ENCODE peak calls at places on chromosomes 16 and 17, in ten cellular contexts. One of them, this sample, is unnamed.

GRCh38 chr16:70576431-70577255 is 53.0 kb downstream of the SF3B3 start:
- DNase-seq in globus pallidus: no peak
- DNase-seq in naive B cell: no peak
- DNase-seq in astrocyte of the spinal cord: peak
- DNase-seq in stimulated activated CD8-positive, alpha-beta memory T cell treated with anti-CD3 and anti-CD28 coated beads, Interleukin-7, amount 100 ng/mL, for 1 hour: no peak
- DNase-seq in IMR-90: peak
- DNase-seq in activated naive CD4-positive, alpha-beta T cell: no peak
- DNase-seq in GM20000: peak
- DNase-seq in SJCRH30: peak
- DNase-seq in CD4-positive, alpha-beta T cell: no peak
- DNase-seq in this sample: no peak

GRCh38 chr16:22192261-22193133 is 13.6 kb upstream of the EEF2K start:
- DNase-seq in SJCRH30: peak
- DNase-seq in activated naive CD4-positive, alpha-beta T cell: peak
- DNase-seq in CD4-positive, alpha-beta T cell: peak
- DNase-seq in globus pallidus: peak
- DNase-seq in naive B cell: peak
- DNase-seq in stimulated activated CD8-positive, alpha-beta memory T cell treated with anti-CD3 and anti-CD28 coated beads, Interleukin-7, amount 100 ng/mL, for 1 hour: peak
- DNase-seq in astrocyte of the spinal cord: peak
- DNase-seq in IMR-90: peak
- DNase-seq in GM20000: peak
- DNase-seq in this sample: peak

GRCh38 chr16:24908716-24909115 is 63.0 kb downstream of the SLC5A11 start:
- DNase-seq in CD4-positive, alpha-beta T cell: no peak
- DNase-seq in SJCRH30: no peak
- DNase-seq in activated naive CD4-positive, alpha-beta T cell: no peak
- DNase-seq in GM20000: no peak
- DNase-seq in astrocyte of the spinal cord: no peak
- DNase-seq in IMR-90: no peak
- DNase-seq in naive B cell: no peak
- DNase-seq in globus pallidus: no peak
- DNase-seq in stimulated activated CD8-positive, alpha-beta memory T cell treated with anti-CD3 and anti-CD28 coated beads, Interleukin-7, amount 100 ng/mL, for 1 hour: no peak
- DNase-seq in this sample: no peak

GRCh38 chr17:15119928-15120327 is 145.2 kb downstream of the PMP22 start:
- DNase-seq in stimulated activated CD8-positive, alpha-beta memory T cell treated with anti-CD3 and anti-CD28 coated beads, Interleukin-7, amount 100 ng/mL, for 1 hour: no peak
- DNase-seq in activated naive CD4-positive, alpha-beta T cell: no peak
- DNase-seq in astrocyte of the spinal cord: no peak
- DNase-seq in globus pallidus: no peak
- DNase-seq in IMR-90: no peak
- DNase-seq in GM20000: no peak
- DNase-seq in SJCRH30: no peak
- DNase-seq in CD4-positive, alpha-beta T cell: no peak
- DNase-seq in naive B cell: no peak
- DNase-seq in this sample: no peak

GRCh38 chr17:55263565-55264272 is 1.0 kb upstream of the HLF start:
- DNase-seq in CD4-positive, alpha-beta T cell: no peak
- DNase-seq in SJCRH30: no peak
- DNase-seq in activated naive CD4-positive, alpha-beta T cell: no peak
- DNase-seq in astrocyte of the spinal cord: no peak
- DNase-seq in naive B cell: no peak
- DNase-seq in GM20000: no peak
- DNase-seq in IMR-90: no peak
- DNase-seq in stimulated activated CD8-positive, alpha-beta memory T cell treated with anti-CD3 and anti-CD28 coated beads, Interleukin-7, amount 100 ng/mL, for 1 hour: no peak
- DNase-seq in globus pallidus: no peak
- DNase-seq in this sample: no peak

GRCh38 chr16:86517652-86518258 is 7.4 kb downstream of the FOXF1 start:
- DNase-seq in IMR-90: peak
- DNase-seq in GM20000: peak
- DNase-seq in CD4-positive, alpha-beta T cell: no peak
- DNase-seq in naive B cell: no peak
- DNase-seq in astrocyte of the spinal cord: peak
- DNase-seq in stimulated activated CD8-positive, alpha-beta memory T cell treated with anti-CD3 and anti-CD28 coated beads, Interleukin-7, amount 100 ng/mL, for 1 hour: no peak
- DNase-seq in activated naive CD4-positive, alpha-beta T cell: no peak
- DNase-seq in SJCRH30: peak
- DNase-seq in globus pallidus: peak
- DNase-seq in this sample: peak

GRCh38 chr17:82257473-82257872 is 16.0 kb downstream of the CSNK1D start:
- DNase-seq in stimulated activated CD8-positive, alpha-beta memory T cell treated with anti-CD3 and anti-CD28 coated beads, Interleukin-7, amount 100 ng/mL, for 1 hour: peak
- DNase-seq in IMR-90: no peak
- DNase-seq in naive B cell: no peak
- DNase-seq in CD4-positive, alpha-beta T cell: peak
- DNase-seq in GM20000: peak
- DNase-seq in astrocyte of the spinal cord: no peak
- DNase-seq in SJCRH30: peak
- DNase-seq in globus pallidus: peak
- DNase-seq in activated naive CD4-positive, alpha-beta T cell: no peak
- DNase-seq in this sample: no peak

GRCh38 chr17:17137731-17138585 is 68.2 kb downstream of the PLD6 start:
- DNase-seq in IMR-90: no peak
- DNase-seq in SJCRH30: no peak
- DNase-seq in astrocyte of the spinal cord: no peak
- DNase-seq in globus pallidus: no peak
- DNase-seq in GM20000: peak
- DNase-seq in naive B cell: no peak
- DNase-seq in CD4-positive, alpha-beta T cell: no peak
- DNase-seq in activated naive CD4-positive, alpha-beta T cell: no peak
- DNase-seq in stimulated activated CD8-positive, alpha-beta memory T cell treated with anti-CD3 and anti-CD28 coated beads, Interleukin-7, amount 100 ng/mL, for 1 hour: no peak
- DNase-seq in this sample: no peak

GRCh38 chr17:14552311-14552710 is 251.4 kb downstream of the HS3ST3B1 start:
- DNase-seq in astrocyte of the spinal cord: no peak
- DNase-seq in CD4-positive, alpha-beta T cell: no peak
- DNase-seq in stimulated activated CD8-positive, alpha-beta memory T cell treated with anti-CD3 and anti-CD28 coated beads, Interleukin-7, amount 100 ng/mL, for 1 hour: no peak
- DNase-seq in activated naive CD4-positive, alpha-beta T cell: no peak
- DNase-seq in globus pallidus: no peak
- DNase-seq in naive B cell: no peak
- DNase-seq in IMR-90: no peak
- DNase-seq in SJCRH30: no peak
- DNase-seq in GM20000: no peak
- DNase-seq in this sample: no peak

GRCh38 chr17:8793649-8794048 is 5.5 kb downstream of the MFSD6L start:
- DNase-seq in GM20000: no peak
- DNase-seq in activated naive CD4-positive, alpha-beta T cell: no peak
- DNase-seq in astrocyte of the spinal cord: no peak
- DNase-seq in globus pallidus: no peak
- DNase-seq in stimulated activated CD8-positive, alpha-beta memory T cell treated with anti-CD3 and anti-CD28 coated beads, Interleukin-7, amount 100 ng/mL, for 1 hour: no peak
- DNase-seq in IMR-90: no peak
- DNase-seq in naive B cell: no peak
- DNase-seq in SJCRH30: no peak
- DNase-seq in CD4-positive, alpha-beta T cell: no peak
- DNase-seq in this sample: no peak

GRCh38 chr17:34435182-34435928 is 72.3 kb upstream of the CCL1 start:
- DNase-seq in CD4-positive, alpha-beta T cell: no peak
- DNase-seq in astrocyte of the spinal cord: no peak
- DNase-seq in stimulated activated CD8-positive, alpha-beta memory T cell treated with anti-CD3 and anti-CD28 coated beads, Interleukin-7, amount 100 ng/mL, for 1 hour: no peak
- DNase-seq in globus pallidus: no peak
- DNase-seq in GM20000: no peak
- DNase-seq in activated naive CD4-positive, alpha-beta T cell: no peak
- DNase-seq in SJCRH30: no peak
- DNase-seq in naive B cell: no peak
- DNase-seq in IMR-90: no peak
- DNase-seq in this sample: no peak

GRCh38 chr16:52561910-52562741 is 15.2 kb upstream of the TOX3 start:
- DNase-seq in CD4-positive, alpha-beta T cell: no peak
- DNase-seq in globus pallidus: no peak
- DNase-seq in GM20000: no peak
- DNase-seq in activated naive CD4-positive, alpha-beta T cell: no peak
- DNase-seq in naive B cell: no peak
- DNase-seq in astrocyte of the spinal cord: no peak
- DNase-seq in stimulated activated CD8-positive, alpha-beta memory T cell treated with anti-CD3 and anti-CD28 coated beads, Interleukin-7, amount 100 ng/mL, for 1 hour: no peak
- DNase-seq in IMR-90: no peak
- DNase-seq in SJCRH30: no peak
- DNase-seq in this sample: no peak

This sample was measured in thyroid gland.